ENCODE peak calls at places on chromosomes 5 and 9, in six cellular contexts. N is HepG2, H is GM12891, M is H1, J is K562, L is GM12878. Y is an unnamed sample.

GRCh38 chr5:100818340-100818739 is 84.7 kb downstream of the ST8SIA4 start:
- DNase-seq in J (no peak), M (no peak), N (no peak), H (no peak), L (no peak), Y (no peak)

GRCh38 chr5:113357696-113358476 is 76.9 kb downstream of the TSSK1B start:
- DNase-seq in L (no peak), J (no peak), H (no peak), N (no peak), M (no peak), Y (no peak)

GRCh38 chr5:143119301-143119769 is 284.2 kb downstream of the NR3C1 start:
- DNase-seq in J (no peak), N (no peak), L (no peak), M (no peak), H (no peak), Y (no peak)

GRCh38 chr5:124438390-124439380 is 307.8 kb downstream of the ZNF608 start:
- DNase-seq in H (no peak), M (peak; percentile 5), N (no peak), J (no peak), L (no peak), Y (no peak)

GRCh38 chr9:121302786-121303185 is 34.8 kb downstream of the GSN start:
- DNase-seq in J (no peak), L (no peak), M (no peak), H (no peak), N (no peak), Y (no peak)

GRCh38 chr5:37776826-37777225 is 63.0 kb downstream of the GDNF start:
- DNase-seq in J (no peak), M (no peak), N (no peak), L (no peak), H (no peak), Y (no peak)

GRCh38 chr5:67674256-67674655 is 477.7 kb upstream of the CD180 start:
- DNase-seq in N (no peak), H (no peak), L (no peak), J (no peak), M (no peak), Y (no peak)

GRCh38 chr5:93603711-93604118 is 20.7 kb downstream of the NR2F1 start:
- DNase-seq in N (no peak), M (no peak), J (no peak), H (no peak), L (no peak), Y (no peak)

GRCh38 chr9:108512426-108513173 is 343.2 kb downstream of the ACTL7B start:
- DNase-seq in M (no peak), N (no peak), J (no peak), L (no peak), H (no peak), Y (no peak)

GRCh38 chr9:13778486-13779110 is 499.1 kb upstream of the MPDZ start:
- DNase-seq in L (no peak), J (no peak), M (no peak), H (no peak), N (no peak), Y (no peak)

GRCh38 chr5:115961413-115962238 is 649 bp upstream of the LVRN start:
- DNase-seq in M (no peak), L (no peak), J (no peak), N (no peak), H (no peak), Y (no peak)

GRCh38 chr5:960551-960950 is 48.1 kb upstream of the NKD2 start:
- DNase-seq in H (no peak), N (no peak), M (no peak), J (no peak), L (no peak), Y (no peak)
- TF ChIP-seq POLR2A in H (no peak), N (no peak), M (no peak), J (no peak), L (no peak), Y (no peak)

GRCh38 chr5:139665626-139666025 is 17.5 kb downstream of the CXXC5 start:
- DNase-seq in M (no peak), N (no peak), J (no peak), H (no peak), L (no peak), Y (no peak)

GRCh38 chr5:139663752-139664151 is 15.6 kb downstream of the CXXC5 start:
- DNase-seq in N (no peak), M (no peak), L (no peak), H (no peak), J (no peak), Y (no peak)

GRCh38 chr5:139663207-139663606 is 15.1 kb downstream of the CXXC5 start:
- DNase-seq in M (no peak), H (no peak), N (no peak), L (no peak), J (no peak), Y (no peak)

GRCh38 chr5:139664727-139665351 is 16.7 kb downstream of the CXXC5 start:
- DNase-seq in M (no peak), J (no peak), L (no peak), N (no peak), H (no peak), Y (no peak)

GRCh38 chr5:139664273-139664693 is 16.1 kb downstream of the CXXC5 start:
- DNase-seq in M (no peak), J (no peak), H (peak; percentile 68), L (peak; percentile 80), N (no peak), Y (peak; percentile 78)
- TF ChIP-seq POLR2AphosphoS5 in M (no peak), J (no peak), H (no peak), L (no peak), N (no peak), Y (no peak)

GRCh38 chr9:123645126-123645525 is 284.8 kb downstream of the DENND1A start:
- DNase-seq in H (no peak), L (no peak), M (no peak), J (no peak), N (no peak), Y (no peak)

GRCh38 chr9:123640792-123641222 is 284.8 kb downstream of the CRB2 start:
- DNase-seq in H (no peak), N (no peak), J (no peak), L (peak; percentile 57), M (no peak), Y (no peak)

GRCh38 chr9:123639743-123640142 is 283.7 kb downstream of the CRB2 start:
- DNase-seq in H (no peak), N (no peak), L (no peak), J (no peak), M (no peak), Y (no peak)

GRCh38 chr9:123643518-123643917 is 286.4 kb downstream of the DENND1A start:
- DNase-seq in M (no peak), H (no peak), L (no peak), N (no peak), J (no peak), Y (no peak)

DNA sequence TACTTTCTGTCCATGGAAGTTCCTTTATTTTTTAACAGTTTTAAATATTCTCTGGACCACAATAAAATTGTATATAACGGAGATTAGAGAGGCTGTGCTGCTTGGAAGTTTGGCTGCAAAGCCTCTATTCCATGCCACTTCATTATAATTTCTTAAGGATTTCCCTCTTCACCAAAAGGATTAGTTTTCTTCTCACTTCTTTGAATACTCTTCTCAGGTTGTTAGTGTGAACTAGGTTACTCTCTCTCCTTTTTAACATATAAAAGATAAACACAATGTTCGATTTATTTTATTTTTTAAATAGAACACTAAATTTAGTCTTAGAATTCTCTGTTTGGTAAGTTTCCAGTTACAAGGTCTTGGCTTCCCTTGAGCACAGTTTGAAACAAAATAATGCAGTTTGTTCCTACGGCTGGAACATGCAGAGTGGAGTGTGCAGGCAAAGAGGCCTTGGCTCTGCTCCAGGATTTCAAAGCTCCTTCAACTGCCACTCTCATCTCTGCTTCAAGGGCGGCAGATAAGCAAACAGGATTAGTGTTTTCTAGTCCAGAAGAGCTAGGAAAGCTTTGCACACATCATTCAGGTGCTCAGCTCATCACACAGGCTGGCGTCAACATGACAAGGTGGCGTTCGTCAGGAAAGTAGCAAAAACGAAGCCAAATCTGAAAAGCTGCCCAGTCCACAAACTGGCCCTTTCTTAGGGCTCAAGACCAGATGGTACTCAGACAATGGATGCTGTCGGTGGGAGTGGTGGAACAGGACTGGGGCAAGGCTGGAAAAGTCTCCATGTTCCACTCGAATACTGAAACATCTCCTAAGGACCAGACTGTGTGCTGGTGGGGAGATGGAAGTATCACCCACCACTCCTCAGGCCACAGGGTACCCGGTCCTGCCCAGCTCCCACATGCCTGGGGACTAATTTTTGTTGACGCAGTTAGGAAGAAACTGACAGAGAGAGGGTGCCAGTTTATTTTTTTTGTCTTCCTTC is 286.6 kb downstream of the CRB2 start:
- DNase-seq in H (no peak), L (no peak), J (no peak), N (peak; percentile 72), M (no peak), Y (no peak)
- TF ChIP-seq TAF1 in H (no peak), L (no peak), J (no peak), N (no peak), M (no peak), Y (no peak)

GRCh38 chr5:159258361-159258760 is 4.7 kb upstream of the UBLCP1 start:
- DNase-seq in H (no peak), M (no peak), L (no peak), N (no peak), J (no peak), Y (no peak)

GRCh38 chr5:159263569-159263905 is 447 bp downstream of the UBLCP1 start:
- DNase-seq in N (no peak), H (no peak), L (no peak), J (no peak), M (no peak), Y (no peak)

GRCh38 chr5:159257629-159258283 is 5.3 kb upstream of the UBLCP1 start:
- DNase-seq in J (no peak), N (peak; percentile 73), H (no peak), L (no peak), M (no peak), Y (no peak)

GRCh38 chr5:159262472-159262858 is 625 bp upstream of the UBLCP1 start:
- DNase-seq in M (no peak), H (no peak), N (no peak), L (no peak), J (no peak), Y (no peak)

GRCh38 chr5:159262859-159263568 is at the start of gene UBLCP1:
- DNase-seq in H (peak; percentile 79), N (peak; percentile 76), L (peak; percentile 60), J (peak; percentile 81), M (peak; percentile 31), Y (peak; percentile 75)
- TF ChIP-seq POLR2A in H (peak; percentile 89), N (peak; percentile 78), L (peak; percentile 91), J (peak; percentile 93), M (no peak), Y (peak; percentile 87)

GRCh38 chr5:77230727-77231469 is 20.4 kb downstream of the PDE8B start:
- DNase-seq in H (no peak), L (no peak), N (no peak), J (peak; percentile 14), M (no peak), Y (no peak)
- TF ChIP-seq POLR2AphosphoS5 in H (no peak), L (no peak), N (no peak), J (no peak), M (no peak), Y (no peak)

GRCh38 chr5:157857821-157858526 is 971 bp downstream of the CLINT1 start:
- DNase-seq in J (no peak), H (no peak), N (no peak), L (no peak), M (no peak), Y (no peak)
- TF ChIP-seq TAF1 in J (no peak), H (no peak), N (no peak), L (no peak), M (no peak), Y (no peak)